ENCODE peak calls at places on chromosomes 2 and 18, in five cellular contexts. U is cardiac fibroblast, Z is HCT116, D is AG04450, G is neural crest cell. L is an unnamed sample.

GRCh38 chr2:117272975-117273671 is 541.4 kb upstream of the DDX18 start:
- DNase-seq in D (no peak), Z (no peak), G (no peak), U (no peak), L (no peak)

GRCh38 chr2:3459185-3460015 is 59.9 kb downstream of the ADI1 start:
- DNase-seq in D (no peak), G (no peak), U (no peak), Z (no peak), L (no peak)

GRCh38 chr2:108119026-108119425 is 120.7 kb upstream of the SULT1C3 start:
- DNase-seq in U (no peak), D (no peak), Z (no peak), G (no peak), L (peak; percentile 5)

GRCh38 chr2:197286805-197287595 is 23.6 kb downstream of the ANKRD44 start:
- DNase-seq in G (no peak), Z (no peak), D (peak; percentile 78), U (peak; percentile 95), L (peak; percentile 30)

GRCh38 chr2:98901291-98901690 is 34.7 kb downstream of the CRACDL start:
- DNase-seq in D (no peak), U (no peak), G (no peak), Z (no peak), L (no peak)

GRCh38 chr2:239942090-239942489 is 83.1 kb downstream of the NDUFA10 start:
- DNase-seq in D (no peak), Z (no peak), G (no peak), U (no peak), L (no peak)

GRCh38 chr2:186749179-186749578 is 55.3 kb downstream of the FAM171B start:
- DNase-seq in D (no peak), U (no peak), Z (no peak), G (no peak), L (no peak)

GRCh38 chr2:140893685-140894084 is 1237.1 kb downstream of the LRP1B start:
- DNase-seq in U (peak; percentile 56), Z (no peak), G (no peak), D (peak; percentile 53), L (no peak)

GRCh38 chr2:44479127-44479887 is 117.6 kb downstream of the CAMKMT start:
- DNase-seq in U (peak; percentile 93), Z (peak; percentile 72), D (peak; percentile 71), G (peak; percentile 32), L (peak; percentile 55)

DNA sequence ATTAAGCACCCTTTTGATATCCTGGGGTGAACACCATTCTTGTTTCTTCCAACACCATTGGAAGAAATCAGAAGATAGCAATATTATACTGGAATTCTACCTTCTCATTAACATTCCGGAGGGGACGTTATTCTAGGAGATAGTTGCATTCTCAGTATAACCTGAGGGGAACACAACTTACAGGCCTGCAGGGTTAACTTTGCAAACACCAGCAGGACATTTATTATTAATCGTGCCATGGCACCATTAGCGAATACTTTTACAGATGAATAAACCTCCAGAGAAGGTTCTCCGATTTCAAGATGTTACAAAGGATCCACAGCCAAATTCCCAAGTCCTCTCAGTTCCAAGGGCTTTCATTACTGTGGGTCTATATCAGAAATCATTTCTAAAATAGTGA is 109.0 kb downstream of the DHRS9 start:
- DNase-seq in Z (no peak), U (no peak), G (no peak), D (no peak), L (no peak)
- TF ChIP-seq CTCF in Z (no peak), U (no peak), G (no peak), D (no peak), L (no peak)

GRCh38 chr2:46878240-46878877 is 37.2 kb downstream of the MCFD2 start:
- DNase-seq in U (no peak), Z (no peak), G (no peak), D (no peak), L (no peak)

GRCh38 chr2:46877619-46878113 is 37.9 kb downstream of the MCFD2 start:
- DNase-seq in Z (no peak), D (no peak), G (no peak), U (no peak), L (no peak)

GRCh38 chr2:46878886-46879285 is 36.7 kb downstream of the MCFD2 start:
- DNase-seq in U (peak; percentile 55), G (peak; percentile 48), D (no peak), Z (no peak), L (no peak)

GRCh38 chr2:46875226-46875899 is 40.2 kb downstream of the MCFD2 start:
- DNase-seq in G (no peak), U (peak; percentile 65), D (no peak), Z (no peak), L (no peak)

GRCh38 chr2:46876741-46877384 is 38.7 kb downstream of the MCFD2 start:
- DNase-seq in U (peak; percentile 89), G (no peak), D (no peak), Z (peak; percentile 83), L (peak; percentile 41)
- TF ChIP-seq CTCF in U (peak; percentile 51), G (no peak), D (peak; percentile 61), Z (peak; percentile 97), L (peak; percentile 51)

GRCh38 chr2:33417093-33417492 is 59.4 kb upstream of the RASGRP3 start:
- DNase-seq in U (peak; percentile 75), D (no peak), G (no peak), Z (no peak), L (no peak)

GRCh38 chr2:33408109-33408508 is 68.3 kb upstream of the RASGRP3 start:
- DNase-seq in G (no peak), U (no peak), Z (no peak), D (no peak), L (no peak)

GRCh38 chr2:33409417-33409955 is 67.0 kb upstream of the RASGRP3 start:
- DNase-seq in U (no peak), G (no peak), D (no peak), Z (no peak), L (no peak)

GRCh38 chr2:33411765-33412164 is 64.7 kb upstream of the RASGRP3 start:
- DNase-seq in D (peak; percentile 78), Z (no peak), U (peak; percentile 72), G (no peak), L (no peak)

GRCh38 chr2:33412920-33413319 is 63.5 kb upstream of the RASGRP3 start:
- DNase-seq in D (no peak), G (no peak), Z (peak; percentile 18), U (peak; percentile 86), L (peak; percentile 22)
- TF ChIP-seq CTCF in D (peak; percentile 65), G (peak; percentile 26), Z (peak; percentile 33), U (peak; percentile 63), L (peak; percentile 22)

GRCh38 chr2:209146682-209147320 is 277.0 kb upstream of the MAP2 start:
- DNase-seq in G (no peak), U (no peak), Z (no peak), D (no peak), L (no peak)

GRCh38 chr2:209141818-209142217 is 282.0 kb upstream of the MAP2 start:
- DNase-seq in Z (no peak), G (no peak), U (no peak), D (no peak), L (no peak)

GRCh38 chr2:209145941-209146681 is 277.7 kb upstream of the MAP2 start:
- DNase-seq in D (no peak), U (no peak), Z (no peak), G (no peak), L (no peak)

GRCh38 chr2:209138079-209138478 is 285.8 kb upstream of the MAP2 start:
- DNase-seq in G (no peak), D (no peak), U (no peak), Z (no peak), L (no peak)

DNA sequence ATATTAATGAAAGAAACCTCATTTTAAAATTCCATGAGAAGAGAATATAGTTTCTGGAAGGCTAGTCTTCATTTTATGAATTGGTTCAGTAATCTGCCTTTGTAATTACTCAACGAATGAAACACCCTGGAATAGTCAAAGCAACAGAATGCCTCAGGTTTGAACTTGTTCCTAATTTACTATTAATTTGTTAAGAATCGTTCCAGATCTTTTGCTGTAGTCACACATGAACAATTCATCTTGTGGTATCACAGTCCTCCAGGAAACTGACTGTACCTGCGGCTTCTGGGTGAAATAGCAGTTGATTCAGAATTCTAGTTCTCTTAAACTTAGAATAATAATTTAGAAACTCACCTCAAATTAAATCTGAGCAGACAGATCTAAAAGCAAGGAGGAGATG is 282.7 kb upstream of the MAP2 start:
- DNase-seq in D (no peak), U (no peak), Z (no peak), G (no peak), L (no peak)
- TF ChIP-seq CTCF in D (no peak), U (no peak), Z (no peak), G (no peak), L (no peak)

GRCh38 chr18:58416704-58417683 is 211.9 kb downstream of the ALPK2 start:
- DNase-seq in Z (no peak), U (peak; percentile 75), G (no peak), D (peak; percentile 20), L (no peak)

GRCh38 chr18:58418361-58418760 is 210.5 kb downstream of the ALPK2 start:
- DNase-seq in G (no peak), U (peak; percentile 37), D (no peak), Z (no peak), L (no peak)

GRCh38 chr18:58413667-58414628 is 214.9 kb downstream of the ALPK2 start:
- DNase-seq in D (no peak), G (no peak), U (no peak), Z (no peak), L (no peak)

GRCh38 chr18:58417752-58418151 is 211.1 kb downstream of the ALPK2 start:
- DNase-seq in Z (no peak), D (no peak), U (peak; percentile 93), G (no peak), L (peak; percentile 68)

GRCh38 chr18:58416014-58416703 is 212.7 kb downstream of the ALPK2 start:
- DNase-seq in U (no peak), Z (no peak), D (no peak), G (no peak), L (no peak)
- TF ChIP-seq CTCF in U (no peak), Z (no peak), D (no peak), G (no peak), L (no peak)

GRCh38 chr2:238843476-238843875 is 4.4 kb upstream of the TWIST2 start:
- DNase-seq in G (no peak), D (no peak), U (no peak), Z (no peak), L (no peak)

GRCh38 chr2:238835726-238836301 is 12.1 kb upstream of the TWIST2 start:
- DNase-seq in G (no peak), D (no peak), Z (no peak), U (no peak), L (no peak)

GRCh38 chr2:238838786-238839327 is 9.0 kb upstream of the TWIST2 start:
- DNase-seq in G (no peak), Z (no peak), U (no peak), D (no peak), L (no peak)

GRCh38 chr2:238841542-238842181 is 6.2 kb upstream of the TWIST2 start:
- DNase-seq in D (no peak), G (no peak), Z (no peak), U (peak; percentile 28), L (no peak)

GRCh38 chr2:238839428-238839827 is 8.5 kb upstream of the TWIST2 start:
- DNase-seq in U (no peak), Z (no peak), G (no peak), D (no peak), L (no peak)
- TF ChIP-seq CTCF in U (no peak), Z (no peak), G (no peak), D (no peak), L (no peak)

GRCh38 chr2:170845343-170845742 is 28.7 kb downstream of the GAD1 start:
- DNase-seq in Z (peak; percentile 10), D (no peak), G (no peak), U (no peak), L (no peak)
- TF ChIP-seq CTCF in Z (peak; percentile 11), D (peak; percentile 2), G (peak; percentile 26), U (no peak), L (no peak)

L was measured in Calu3.